ENCODE peak calls at places on chromosomes 6 and 20, in seven cellular contexts. V, K, T, U, E, X and I are unnamed samples.

GRCh38 chr6:14200047-14200446 is 82.5 kb downstream of the CD83 start:
- DNase-seq in X (peak; percentile 10), T (peak; percentile 54), K (no peak), E (no peak), V (no peak), U (no peak), I (no peak)

GRCh38 chr6:31922942-31923341 is 4.6 kb upstream of the C2 start:
- DNase-seq in U (no peak), V (no peak), E (no peak), K (no peak), X (peak; percentile 40), T (no peak), I (no peak)

GRCh38 chr6:122491915-122492537 is 20.4 kb upstream of the SERINC1 start:
- DNase-seq in E (peak; percentile 54), X (peak; percentile 83), T (peak; percentile 67), V (peak; percentile 65), U (peak; percentile 47), K (peak; percentile 64), I (peak; percentile 63)

GRCh38 chr6:158684745-158685355 is 35.0 kb downstream of the SYTL3 start:
- DNase-seq in U (no peak), E (no peak), K (no peak), T (no peak), X (no peak), V (no peak), I (no peak)

GRCh38 chr6:31572041-31572911 is at the start of gene LTA:
- DNase-seq in E (no peak), T (no peak), K (no peak), X (no peak), V (no peak), U (no peak), I (no peak)

GRCh38 chr6:12371151-12371550 is 81.0 kb downstream of the EDN1 start:
- DNase-seq in E (no peak), U (no peak), V (no peak), T (no peak), X (no peak), K (no peak), I (no peak)

GRCh38 chr6:168232046-168232445 is 87.5 kb downstream of the DACT2 start:
- DNase-seq in K (no peak), U (no peak), X (no peak), E (no peak), T (no peak), V (no peak), I (no peak)

GRCh38 chr20:18928626-18929025 is 115.0 kb downstream of the SCP2D1 start:
- DNase-seq in K (no peak), E (no peak), T (no peak), U (no peak), V (no peak), X (no peak), I (no peak)

GRCh38 chr6:4358414-4359107 is 223.2 kb upstream of the ECI2 start:
- DNase-seq in X (peak; percentile 77), E (peak; percentile 85), K (peak; percentile 95), U (peak; percentile 74), T (peak; percentile 100), V (peak; percentile 71), I (peak; percentile 90)

GRCh38 chr6:134028438-134028837 is 24.0 kb downstream of the SLC2A12 start:
- DNase-seq in K (no peak), E (no peak), T (no peak), U (no peak), V (no peak), X (no peak), I (no peak)

GRCh38 chr20:62918830-62919229 is 7.5 kb downstream of the DIDO1 start:
- DNase-seq in E (no peak), X (no peak), K (no peak), U (no peak), V (no peak), T (no peak), I (no peak)

GRCh38 chr6:3664641-3665041 is 86.9 kb downstream of the PXDC1 start:
- DNase-seq in K (no peak), V (no peak), E (no peak), T (peak; percentile 31), X (no peak), U (peak; percentile 62), I (peak; percentile 10)

GRCh38 chr20:1920252-1920651 is 25.0 kb downstream of the SIRPA start:
- DNase-seq in E (no peak), U (no peak), K (no peak), V (no peak), T (no peak), X (no peak), I (peak; percentile 83)

GRCh38 chr6:156589281-156589680 is 187.9 kb upstream of the ARID1B start:
- DNase-seq in U (no peak), K (no peak), E (no peak), X (no peak), T (peak; percentile 67), V (no peak), I (no peak)

GRCh38 chr20:16580127-16580526 is 6.9 kb upstream of the KIF16B start:
- DNase-seq in U (peak; percentile 42), K (peak; percentile 42), X (no peak), E (no peak), T (peak; percentile 77), V (no peak), I (no peak)

GRCh38 chr6:41073968-41074691 is 1.4 kb downstream of the NFYA start:
- DNase-seq in V (no peak), E (no peak), T (peak; percentile 41), U (no peak), X (peak; percentile 61), K (no peak), I (no peak)

GRCh38 chr6:130372786-130373185 is 7.0 kb downstream of the TMEM200A start:
- DNase-seq in E (no peak), V (no peak), K (no peak), U (no peak), T (peak; percentile 58), X (no peak), I (no peak)

GRCh38 chr20:38748863-38749153 is 548 bp downstream of the ACTR5 start:
- DNase-seq in K (no peak), X (peak; percentile 72), T (no peak), E (peak; percentile 23), U (peak; percentile 41), V (no peak), I (no peak)

GRCh38 chr6:51855310-51856082 is 231.9 kb downstream of the PKHD1 start:
- DNase-seq in T (peak; percentile 67), K (no peak), V (no peak), E (no peak), U (peak; percentile 36), X (peak; percentile 71), I (peak; percentile 8)

GRCh38 chr6:156686429-156686939 is 90.7 kb upstream of the ARID1B start:
- DNase-seq in K (peak; percentile 54), X (peak; percentile 79), V (no peak), E (no peak), T (peak; percentile 59), U (peak; percentile 48), I (peak; percentile 50)

GRCh38 chr6:17928514-17929430 is 58.7 kb downstream of the KIF13A start:
- DNase-seq in U (no peak), X (no peak), T (peak; percentile 76), V (no peak), E (no peak), K (no peak), I (no peak)

GRCh38 chr20:31845300-31845863 is at the start of gene FOXS1:
- DNase-seq in U (no peak), E (peak; percentile 54), X (no peak), K (peak; percentile 79), V (peak; percentile 43), T (no peak), I (no peak)

GRCh38 chr6:113859349-113860164 is 2.4 kb downstream of the MARCKS start:
- DNase-seq in V (peak; percentile 72), X (no peak), U (peak; percentile 28), T (peak; percentile 26), K (peak; percentile 55), E (peak; percentile 51), I (peak; percentile 33)

GRCh38 chr20:35735828-35736470 is 6.1 kb downstream of the RBM39 start:
- DNase-seq in E (no peak), X (no peak), T (no peak), U (no peak), K (no peak), V (no peak), I (no peak)
- TF ChIP-seq POLR2A in E (no peak), X (no peak), T (no peak), U (no peak), K (no peak), V (no peak), I (no peak)

GRCh38 chr20:3044336-3044965 is 1.0 kb downstream of the GNRH2 start:
- DNase-seq in X (no peak), E (no peak), T (no peak), V (peak; percentile 47), U (no peak), K (peak; percentile 37), I (no peak)

GRCh38 chr20:3047486-3048419 is 1.9 kb downstream of the MRPS26 start:
- DNase-seq in E (no peak), T (no peak), K (no peak), U (no peak), V (no peak), X (no peak), I (no peak)

GRCh38 chr20:3045042-3045815 is 623 bp upstream of the MRPS26 start:
- DNase-seq in K (no peak), E (no peak), T (peak; percentile 86), X (peak; percentile 81), V (no peak), U (peak; percentile 74), I (peak; percentile 89)

GRCh38 chr20:3046677-3047462 is 1.0 kb downstream of the MRPS26 start:
- DNase-seq in X (no peak), V (no peak), T (no peak), U (peak; percentile 24), K (peak; percentile 50), E (no peak), I (peak; percentile 53)

GRCh38 chr20:3045816-3046676 is at the start of gene MRPS26:
- DNase-seq in U (peak; percentile 90), K (peak; percentile 97), E (peak; percentile 86), V (peak; percentile 91), X (peak; percentile 85), T (peak; percentile 81), I (peak; percentile 94)
- TF ChIP-seq POLR2A in U (peak; percentile 55), K (peak; percentile 79), E (no peak), V (peak; percentile 68), X (peak; percentile 48), T (no peak), I (peak; percentile 83)

DNA sequence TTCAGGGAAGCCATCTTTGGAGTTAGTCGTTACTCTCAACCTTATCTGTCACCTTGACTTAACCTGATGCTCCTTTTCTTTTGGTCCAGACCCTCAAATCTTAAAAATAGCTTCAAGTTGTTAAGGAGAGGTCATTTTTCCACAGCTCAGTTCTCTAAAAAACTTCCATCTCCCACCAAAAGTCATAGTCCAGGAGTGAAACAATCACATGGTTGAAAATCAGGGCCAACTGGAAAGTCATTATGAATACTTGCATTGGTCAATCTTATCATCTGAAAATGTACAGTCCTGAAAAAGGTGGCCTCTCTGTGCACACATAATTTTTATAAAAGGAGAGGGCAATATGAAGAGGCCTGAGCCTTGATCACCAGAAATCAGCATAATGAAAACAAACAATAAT is 195.7 kb downstream of the BCAS1 start:
- DNase-seq in K (no peak), E (no peak), U (no peak), V (no peak), X (no peak), T (no peak), I (no peak)
- TF ChIP-seq POLR2A in K (no peak), E (no peak), U (no peak), V (no peak), X (no peak), T (no peak), I (no peak)

DNA sequence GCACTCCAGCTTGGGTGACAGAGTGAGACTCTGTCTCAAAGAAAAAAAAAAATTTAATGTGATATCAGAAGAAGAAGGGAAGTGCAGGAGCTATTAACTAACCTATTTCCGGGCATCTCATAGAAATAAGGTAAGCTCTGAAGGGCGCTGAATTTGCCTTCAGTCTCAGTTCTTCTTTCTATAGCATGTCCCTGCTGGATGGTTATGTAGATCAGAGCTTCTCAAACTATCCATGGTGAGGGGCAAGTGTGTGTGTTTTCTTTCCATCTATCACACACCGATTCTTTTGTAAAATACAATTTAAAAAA is 100.1 kb upstream of the MTHFD1L start:
- DNase-seq in U (no peak), X (no peak), T (no peak), E (no peak), K (no peak), V (no peak), I (no peak)
- TF ChIP-seq POLR2A in U (no peak), X (no peak), T (no peak), E (no peak), K (no peak), V (no peak), I (no peak)